ENCODE peak calls at places on chromosome 12, in seven cellular contexts. X, N, U, K, F, E and M are unnamed samples. For H3K36me3, the result is how much of the 10 kb centered on the place peaks cover.

GRCh38 chr12:24861751-24862575 is 86.9 kb downstream of the BCAT1 start:
- DNase-seq in K (no peak), F (no peak), U (peak), E (no peak), X (no peak), N (peak), M (no peak)

GRCh38 chr12:94460594-94460959 is 910 bp upstream of the CEP83 start:
- DNase-seq in N (no peak), K (no peak), E (no peak), X (no peak), F (no peak), U (no peak), M (no peak)

GRCh38 chr12:25800101-25800500 is 158.4 kb upstream of the RASSF8 start:
- DNase-seq in U (no peak), K (no peak), N (no peak), X (no peak), E (no peak), F (no peak), M (no peak)

GRCh38 chr12:79634957-79635471 is 55.8 kb downstream of the PAWR start:
- DNase-seq in F (no peak), U (no peak), N (no peak), X (no peak), K (no peak), E (peak), M (no peak)

GRCh38 chr12:94769040-94769420 is 118.7 kb upstream of the TMCC3 start:
- DNase-seq in K (no peak), X (no peak), U (peak), F (no peak), E (no peak), N (no peak), M (no peak)

GRCh38 chr12:65229441-65229840 is 49.0 kb upstream of the MSRB3 start:
- DNase-seq in E (no peak), U (no peak), F (no peak), X (no peak), K (no peak), N (no peak), M (no peak)

GRCh38 chr12:113231275-113232231 is 10.3 kb downstream of the TPCN1 start:
- DNase-seq in U (no peak), K (no peak), E (peak), X (no peak), F (no peak), N (peak), M (no peak)

GRCh38 chr12:62606654-62607053 is 140.0 kb downstream of the MON2 start:
- DNase-seq in F (no peak), N (no peak), U (no peak), E (no peak), X (no peak), K (no peak), M (no peak)

GRCh38 chr12:121513464-121514183 is 67.2 kb downstream of the KDM2B start:
- DNase-seq in N (peak), U (peak), E (peak), K (peak), F (no peak), X (peak), M (no peak)

GRCh38 chr12:111068281-111068680 is 147.9 kb upstream of the MYL2 start:
- DNase-seq in X (no peak), N (no peak), K (no peak), U (no peak), F (no peak), E (no peak), M (no peak)

GRCh38 chr12:43338848-43339526 is 213.0 kb downstream of the ADAMTS20 start:
- DNase-seq in U (no peak), X (peak), F (no peak), E (peak), K (peak), N (no peak), M (no peak)

GRCh38 chr12:47024463-47024862 is 55.0 kb upstream of the PCED1B start:
- DNase-seq in U (no peak), X (no peak), F (no peak), K (no peak), E (no peak), N (no peak), M (no peak)

GRCh38 chr12:68364893-68365725 is 32.9 kb upstream of the MDM1 start:
- DNase-seq in E (peak), F (peak), U (peak), X (no peak), K (no peak), N (peak), M (peak)

GRCh38 chr12:9936597-9936996 is 4.4 kb upstream of the CLEC2A start:
- DNase-seq in E (no peak), X (no peak), U (no peak), N (no peak), K (no peak), F (no peak), M (no peak)

GRCh38 chr12:82434392-82434911 is 76.1 kb downstream of the METTL25 start:
- DNase-seq in K (no peak), N (no peak), X (no peak), U (no peak), F (no peak), E (no peak), M (no peak)

GRCh38 chr12:6766651-6767300 is 613 bp downstream of the PTMS start:
- DNase-seq in F (peak), N (peak), K (peak), E (peak), U (peak), X (no peak), M (no peak)

GRCh38 chr12:93823616-93824410 is 146.6 kb downstream of the CRADD start:
- DNase-seq in X (no peak), N (no peak), K (no peak), F (no peak), U (no peak), E (no peak), M (no peak)

GRCh38 chr12:130968611-130969010 is 14.9 kb downstream of the ADGRD1 start:
- DNase-seq in E (no peak), K (no peak), X (no peak), N (no peak), F (no peak), U (no peak), M (no peak)

GRCh38 chr12:98358144-98358543 is 157.2 kb upstream of the TMPO start:
- DNase-seq in N (no peak), K (no peak), E (no peak), U (no peak), X (no peak), F (no peak), M (no peak)

GRCh38 chr12:25615119-25615518 is 62.0 kb upstream of the LMNTD1 start:
- DNase-seq in K (no peak), E (no peak), N (peak), F (no peak), U (no peak), X (no peak), M (peak)

GRCh38 chr12:102573237-102573636 is 92.9 kb upstream of the IGF1 start:
- DNase-seq in F (no peak), U (no peak), E (no peak), K (no peak), N (no peak), X (no peak), M (no peak)

GRCh38 chr12:89051065-89051677 is 301.1 kb downstream of the DUSP6 start:
- DNase-seq in K (peak), X (no peak), F (no peak), E (peak), N (peak), U (no peak), M (peak)

GRCh38 chr12:56261503-56262230 is 3.5 kb upstream of the ANKRD52 start:
- DNase-seq in K (no peak), F (no peak), N (no peak), U (peak), X (no peak), E (no peak), M (peak)

GRCh38 chr12:76555226-76555767 is 4.3 kb downstream of the OSBPL8 start:
- DNase-seq in F (no peak), N (no peak), K (peak), E (no peak), U (no peak), X (no peak), M (no peak)

GRCh38 chr12:116601524-116601923 is 42.3 kb downstream of the MAP1LC3B2 start:
- DNase-seq in X (no peak), F (no peak), E (no peak), N (peak), U (no peak), K (no peak), M (no peak)

GRCh38 chr12:58171914-58172313 is 230.5 kb downstream of the ATP23 start:
- DNase-seq in F (no peak), E (no peak), X (no peak), U (peak), N (no peak), K (no peak), M (no peak)

GRCh38 chr12:43370299-43370698 is 181.7 kb downstream of the ADAMTS20 start:
- DNase-seq in X (no peak), E (no peak), N (no peak), F (no peak), U (no peak), K (no peak), M (peak)

GRCh38 chr12:88579941-88580871 is at the start of gene KITLG:
- DNase-seq in U (peak), F (peak), X (peak), N (peak), K (peak), E (peak), M (no peak)

GRCh38 chr12:110135012-110135411 is 10.9 kb downstream of the IFT81 start:
- DNase-seq in U (no peak), K (no peak), X (no peak), F (no peak), E (no peak), N (peak), M (no peak)

GRCh38 chr12:77685112-77685511 is 145.6 kb upstream of the NAV3 start:
- DNase-seq in K (peak), N (no peak), U (peak), F (no peak), E (peak), X (no peak), M (peak)

GRCh38 chr12:40011775-40012129 is 94.1 kb downstream of the SLC2A13 start:
- DNase-seq in E (no peak), U (no peak), F (no peak), X (no peak), N (no peak), K (no peak), M (no peak)

GRCh38 chr12:22481557-22482104 is 62.7 kb downstream of the C2CD5 start:
- DNase-seq in E (no peak), K (no peak), F (no peak), U (peak), N (no peak), X (no peak), M (no peak)

GRCh38 chr12:47085815-47086252 is 6.1 kb upstream of the AMIGO2 start:
- DNase-seq in F (no peak), E (peak), X (no peak), N (peak), U (peak), K (no peak), M (no peak)

GRCh38 chr12:20475542-20475941 is 107.2 kb downstream of the PDE3A start:
- DNase-seq in F (no peak), U (no peak), E (no peak), X (no peak), K (no peak), N (no peak), M (no peak)

GRCh38 chr12:113959096-113959495 is 7.0 kb downstream of the RBM19 start:
- DNase-seq in X (no peak), F (no peak), K (no peak), N (no peak), U (no peak), E (no peak), M (no peak)

GRCh38 chr12:67647251-67647546 is 1.3 kb upstream of the DYRK2 start:
- DNase-seq in E (peak), F (no peak), U (no peak), N (no peak), X (no peak), K (no peak), M (no peak)

GRCh38 chr12:109878247-109878625 is 2.1 kb downstream of the GLTP start:
- DNase-seq in F (no peak), E (no peak), X (no peak), N (no peak), U (no peak), K (no peak), M (no peak)

DNA sequence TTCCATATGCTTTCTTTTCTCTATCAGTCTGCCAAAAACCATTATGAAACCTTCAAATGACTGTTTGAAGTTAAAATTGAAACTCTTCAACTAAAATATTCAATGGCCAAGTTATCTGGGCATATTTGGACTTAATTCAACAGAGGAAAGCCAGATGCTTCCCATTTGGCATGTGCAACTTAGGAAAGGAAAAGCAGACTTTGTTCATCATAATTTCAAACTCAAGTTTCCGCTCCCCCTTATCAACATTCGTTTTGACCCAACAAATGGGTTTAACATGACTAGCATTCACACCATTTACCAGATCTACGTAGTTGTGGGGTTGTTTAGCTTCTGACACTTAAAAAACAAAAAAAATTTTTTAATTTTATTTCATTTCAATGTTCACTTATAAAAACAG is 75.7 kb downstream of the PLEKHG7 start:
- DNase-seq in X (no peak), N (no peak), U (no peak), K (no peak), E (no peak), F (no peak), M (no peak)
- H3K36me3 ChIP-seq in X (under half), N (half or more), U (under half), K (half or more), E (under half), F (under half), M (under half)

DNA sequence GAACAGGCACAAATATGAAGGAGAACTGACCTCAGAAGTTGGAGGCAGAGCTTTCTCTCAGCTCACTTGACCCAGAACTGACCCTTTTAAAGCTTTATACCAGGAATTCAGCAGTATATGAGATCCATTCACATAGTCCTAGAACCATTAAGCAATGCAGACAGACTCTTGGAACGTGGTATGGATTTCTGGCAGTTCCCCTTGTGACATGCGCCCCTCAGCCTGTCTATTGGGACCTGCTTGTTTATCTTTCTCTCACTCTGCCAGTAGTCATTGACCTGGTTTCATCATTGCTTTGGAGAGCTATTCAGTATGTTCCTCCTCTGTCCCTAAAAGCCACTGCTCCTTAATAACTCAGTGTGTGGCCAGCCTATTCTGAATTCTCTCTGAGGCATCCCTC is 43.1 kb upstream of the GSG1 start:
- DNase-seq in N (no peak), U (no peak), X (no peak), F (no peak), K (no peak), E (no peak), M (no peak)
- H3K27ac ChIP-seq in N (no peak), U (no peak), X (no peak), F (peak), K (no peak), E (no peak), M (no peak)

GRCh38 chr12:51118706-51119105 is 35.3 kb upstream of the CSRNP2 start:
- DNase-seq in F (no peak), U (no peak), E (no peak), K (no peak), N (no peak), X (no peak), M (peak)
- TF ChIP-seq POLR2AphosphoS5 in F (no peak), U (no peak), E (no peak), K (no peak), N (no peak), X (no peak), M (no peak)

GRCh38 chr12:106071686-106072085 is 67.1 kb downstream of the NUAK1 start:
- DNase-seq in U (no peak), K (no peak), N (no peak), F (no peak), X (no peak), E (no peak), M (no peak)
- H3K36me3 ChIP-seq in U (under half), K (half or more), N (under half), F (under half), X (under half), E (under half), M (under half)

GRCh38 chr12:12008931-12009611 is 61.7 kb upstream of the BCL2L14 start:
- DNase-seq in N (no peak), F (no peak), X (peak), K (no peak), E (peak), U (no peak), M (no peak)
- H3K27ac ChIP-seq in N (no peak), F (peak), X (peak), K (no peak), E (peak), U (no peak), M (no peak)

GRCh38 chr12:123071401-123072304 is 79.2 kb downstream of the PITPNM2 start:
- DNase-seq in U (no peak), F (no peak), K (no peak), N (no peak), X (no peak), E (no peak), M (no peak)

GRCh38 chr12:123067654-123068053 is 83.2 kb downstream of the PITPNM2 start:
- DNase-seq in F (no peak), E (no peak), N (no peak), K (no peak), U (no peak), X (no peak), M (no peak)

GRCh38 chr12:123073962-123074801 is 76.7 kb downstream of the PITPNM2 start:
- DNase-seq in U (no peak), K (no peak), N (no peak), E (no peak), F (no peak), X (no peak), M (no peak)

GRCh38 chr12:123069436-123070266 is 81.2 kb downstream of the PITPNM2 start:
- DNase-seq in K (peak), U (no peak), X (no peak), E (no peak), F (no peak), N (no peak), M (no peak)

GRCh38 chr12:123070267-123071081 is 80.4 kb downstream of the PITPNM2 start:
- DNase-seq in X (no peak), F (no peak), U (no peak), E (no peak), N (no peak), K (peak), M (no peak)
- TF ChIP-seq POLR2AphosphoS5 in X (no peak), F (no peak), U (no peak), E (no peak), N (no peak), K (no peak), M (no peak)

DNA sequence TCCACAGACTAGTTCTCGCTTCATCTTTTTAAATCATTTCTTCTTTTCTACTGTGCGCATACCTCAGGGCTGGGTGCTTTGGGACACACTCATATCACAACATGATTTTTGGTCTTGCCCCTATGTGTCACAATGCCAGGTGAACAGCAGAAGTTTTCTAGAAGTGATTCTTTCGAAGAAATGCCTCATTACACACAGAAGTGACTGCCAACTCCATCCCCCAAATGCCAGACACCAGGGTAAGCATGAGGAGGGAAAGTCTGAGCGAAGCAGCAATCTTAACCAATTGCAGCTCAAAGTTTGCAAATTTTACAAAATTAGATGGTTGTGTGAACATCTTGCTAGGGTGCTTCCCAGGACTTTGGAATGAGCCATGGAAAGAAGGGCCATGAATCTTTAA is 87.3 kb upstream of the PLEKHA5 start:
- DNase-seq in K (no peak), F (no peak), X (no peak), E (no peak), U (no peak), N (no peak), M (no peak)
- H3K36me3 ChIP-seq in K (under half), F (under half), X (under half), E (under half), U (under half), N (under half), M (under half)

DNA sequence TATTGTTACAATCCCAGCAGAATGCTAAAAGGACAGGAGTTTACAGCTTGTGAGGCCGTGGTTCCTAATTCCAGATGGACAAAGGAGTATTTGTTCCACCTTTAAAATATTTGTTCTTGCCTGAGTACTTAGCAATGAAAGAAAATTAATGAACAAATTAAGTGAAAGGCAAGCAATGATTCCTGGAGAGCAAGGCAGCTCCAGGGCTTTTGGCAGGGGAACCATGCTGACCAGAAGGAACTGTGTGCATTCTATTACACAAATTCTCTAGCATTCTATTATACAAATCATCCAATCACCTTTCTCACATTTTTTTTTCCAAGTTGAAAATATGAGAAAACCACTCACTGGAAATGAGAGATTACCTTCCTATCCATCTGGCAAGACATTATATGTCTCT is 1.8 kb upstream of the BMAL2 start:
- DNase-seq in X (no peak), U (no peak), E (no peak), F (peak), N (no peak), K (no peak), M (no peak)
- H3K27ac ChIP-seq in X (no peak), U (no peak), E (no peak), F (peak), N (no peak), K (no peak), M (peak)